ENCODE peak calls at places on chromosomes 2 and 18, in ten cellular contexts. T is ovary, G is uterus, W is A549, A is gastrocnemius medialis, R is HepG2, Z is spleen, O is stomach, U is body of pancreas, V is adrenal gland. Y is an unnamed sample.

GRCh38 chr18:72867721-72868665 is at the start of gene NETO1:
- DNase-seq in W (no peak), Z (peak), A (no peak), T (no peak), U (no peak), R (no peak), O (no peak), V (no peak), G (no peak), Y (no peak)

GRCh38 chr2:217795706-217796465 is 206.9 kb downstream of the TNS1 start:
- DNase-seq in U (no peak), A (no peak), W (no peak), O (peak), R (no peak), V (no peak), Z (no peak), T (no peak), G (peak), Y (peak)

GRCh38 chr2:239393401-239393940 is 7.3 kb downstream of the HDAC4 start:
- DNase-seq in Z (peak), V (peak), G (no peak), U (peak), R (no peak), A (no peak), W (no peak), O (peak), T (no peak), Y (peak)

GRCh38 chr18:32730620-32731021 is 42.2 kb downstream of the KLHL14 start:
- DNase-seq in Z (no peak), T (no peak), G (no peak), O (no peak), U (no peak), V (no peak), A (no peak), R (no peak), W (no peak), Y (no peak)

GRCh38 chr18:50097702-50098101 is 97.2 kb downstream of the MYO5B start:
- DNase-seq in U (peak), Z (no peak), A (peak), V (no peak), R (peak), O (peak), T (no peak), G (no peak), W (no peak), Y (no peak)

GRCh38 chr2:235458839-235459273 is 35.0 kb upstream of the AGAP1 start:
- DNase-seq in V (peak), G (no peak), T (no peak), O (peak), A (no peak), U (peak), Z (no peak), R (peak), W (no peak), Y (no peak)

GRCh38 chr2:101957036-101957435 is 34.7 kb upstream of the IL1R2 start:
- DNase-seq in Z (no peak), U (no peak), A (no peak), T (no peak), W (no peak), G (no peak), O (no peak), R (no peak), V (no peak), Y (no peak)

GRCh38 chr18:41731887-41732286 is 223.1 kb upstream of the PIK3C3 start:
- DNase-seq in G (no peak), T (no peak), R (no peak), W (no peak), V (no peak), A (no peak), Z (no peak), U (no peak), O (no peak), Y (no peak)

GRCh38 chr2:223586261-223586660 is 15.9 kb downstream of the SCG2 start:
- DNase-seq in W (no peak), R (no peak), T (no peak), U (no peak), A (no peak), V (no peak), Z (no peak), O (no peak), G (no peak), Y (no peak)

GRCh38 chr2:215952860-215953637 is 60.3 kb downstream of the MREG start:
- DNase-seq in A (no peak), G (no peak), W (no peak), U (no peak), O (no peak), T (no peak), Z (no peak), V (no peak), R (peak), Y (no peak)

GRCh38 chr18:58745914-58746313 is 74.6 kb downstream of the MALT1 start:
- DNase-seq in W (no peak), Z (no peak), V (no peak), T (no peak), R (no peak), O (no peak), U (no peak), G (no peak), A (no peak), Y (no peak)

GRCh38 chr2:167784071-167784400 is 463.4 kb downstream of the STK39 start:
- DNase-seq in T (no peak), W (no peak), G (no peak), U (no peak), Z (no peak), V (no peak), O (no peak), A (no peak), R (no peak), Y (no peak)

GRCh38 chr2:205390866-205391265 is 291.4 kb upstream of the NRP2 start:
- DNase-seq in V (no peak), G (no peak), W (no peak), R (no peak), Z (no peak), A (no peak), U (no peak), T (no peak), O (no peak), Y (no peak)

GRCh38 chr18:58139627-58140026 is 95.6 kb downstream of the NEDD4L start:
- DNase-seq in G (no peak), W (no peak), R (no peak), O (no peak), Z (no peak), A (no peak), U (no peak), T (no peak), V (no peak), Y (no peak)

GRCh38 chr2:134640494-134640893 is 78.3 kb downstream of the TMEM163 start:
- DNase-seq in Z (no peak), R (no peak), O (no peak), V (no peak), G (no peak), W (no peak), U (no peak), A (no peak), T (no peak), Y (no peak)

GRCh38 chr2:71101656-71102055 is 28.4 kb downstream of the MCEE start:
- DNase-seq in T (no peak), A (no peak), U (no peak), O (no peak), R (peak), G (no peak), W (no peak), Z (no peak), V (no peak), Y (no peak)

GRCh38 chr2:27442282-27442980 is at the start of gene KRTCAP3:
- DNase-seq in R (no peak), O (peak), T (peak), V (peak), G (no peak), Z (peak), W (no peak), U (peak), A (no peak), Y (no peak)

GRCh38 chr2:105329561-105330495 is at the start of gene TGFBRAP1:
- DNase-seq in O (peak), V (peak), U (peak), T (peak), A (no peak), W (peak), G (peak), Z (peak), R (peak), Y (no peak)

GRCh38 chr18:54386043-54386442 is 28.3 kb downstream of the C18orf54 start:
- DNase-seq in W (no peak), Z (no peak), A (no peak), V (no peak), O (no peak), R (no peak), G (no peak), T (no peak), U (no peak), Y (no peak)

GRCh38 chr2:223051580-223052375 is at the start of gene KCNE4:
- DNase-seq in T (peak), R (no peak), Z (no peak), W (no peak), U (peak), A (no peak), G (peak), O (peak), V (peak), Y (no peak)

GRCh38 chr2:47056875-47057731 is 98.0 kb downstream of the STPG4 start:
- DNase-seq in G (peak), A (no peak), U (peak), T (peak), Z (no peak), O (no peak), V (peak), R (no peak), W (no peak), Y (no peak)

GRCh38 chr2:150169230-150169629 is 318.2 kb downstream of the RND3 start:
- DNase-seq in A (peak), O (peak), W (no peak), U (peak), V (no peak), G (no peak), Z (no peak), R (no peak), T (no peak), Y (no peak)

GRCh38 chr2:225889452-225889851 is 489.9 kb downstream of the NYAP2 start:
- DNase-seq in W (peak), U (peak), R (peak), O (no peak), T (no peak), A (peak), G (peak), V (no peak), Z (no peak), Y (no peak)

GRCh38 chr2:54964271-54964670 is 86.0 kb downstream of the RTN4 start:
- DNase-seq in R (no peak), A (no peak), T (no peak), O (no peak), W (no peak), Z (no peak), V (no peak), U (no peak), G (no peak), Y (no peak)

GRCh38 chr2:56133931-56134629 is 49.7 kb upstream of the CCDC85A start:
- DNase-seq in U (no peak), G (no peak), R (no peak), A (no peak), T (no peak), Z (no peak), V (no peak), W (no peak), O (no peak), Y (no peak)

GRCh38 chr2:43389581-43390466 is 163.4 kb upstream of the ZFP36L2 start:
- DNase-seq in U (no peak), Z (no peak), A (no peak), V (no peak), T (no peak), G (no peak), R (peak), W (no peak), O (no peak), Y (no peak)

GRCh38 chr2:240996161-240996833 is 2.1 kb upstream of the SNED1 start:
- DNase-seq in O (peak), R (no peak), W (no peak), V (no peak), Z (peak), U (no peak), A (no peak), G (peak), T (peak), Y (peak)

GRCh38 chr2:27091746-27092695 is 5.4 kb downstream of the KHK start:
- DNase-seq in U (no peak), G (no peak), V (no peak), R (no peak), W (no peak), T (peak), Z (no peak), O (no peak), A (no peak), Y (no peak)

GRCh38 chr2:160371251-160372009 is 122.2 kb downstream of the RBMS1 start:
- DNase-seq in U (no peak), W (no peak), T (no peak), A (no peak), G (no peak), Z (no peak), R (no peak), V (no peak), O (no peak), Y (no peak)

GRCh38 chr2:229661478-229661877 is 52.9 kb downstream of the DNER start:
- DNase-seq in Z (no peak), R (no peak), A (no peak), W (no peak), V (no peak), U (no peak), T (no peak), O (no peak), G (no peak), Y (no peak)

GRCh38 chr2:231371430-231372054 is 24.0 kb upstream of the B3GNT7 start:
- DNase-seq in O (no peak), V (no peak), T (no peak), U (no peak), W (no peak), R (no peak), A (no peak), Z (peak), G (no peak), Y (no peak)

GRCh38 chr2:45494275-45494977 is 116.6 kb downstream of the SRBD1 start:
- DNase-seq in Z (no peak), R (peak), V (no peak), W (peak), T (no peak), A (no peak), G (no peak), O (no peak), U (no peak), Y (no peak)

GRCh38 chr2:120875431-120875830 is 139.8 kb downstream of the GLI2 start:
- DNase-seq in W (no peak), V (no peak), T (no peak), R (no peak), U (no peak), A (no peak), Z (no peak), O (no peak), G (no peak), Y (no peak)

GRCh38 chr2:196230051-196230450 is 58.7 kb upstream of the STK17B start:
- DNase-seq in R (no peak), Z (no peak), V (no peak), A (no peak), W (no peak), O (peak), G (no peak), T (no peak), U (peak), Y (no peak)

GRCh38 chr2:72815655-72816268 is 10.1 kb downstream of the EXOC6B start:
- DNase-seq in Z (no peak), O (no peak), U (no peak), A (no peak), T (no peak), G (no peak), V (peak), R (peak), W (no peak), Y (no peak)

GRCh38 chr2:102801098-102801718 is 39.4 kb downstream of the TMEM182 start:
- DNase-seq in A (no peak), V (no peak), R (no peak), T (no peak), U (peak), O (no peak), W (no peak), G (no peak), Z (no peak), Y (no peak)

GRCh38 chr2:100786297-100786658 is 33.7 kb upstream of the NPAS2 start:
- DNase-seq in Z (no peak), W (peak), A (peak), R (no peak), T (no peak), G (no peak), V (peak), U (no peak), O (peak), Y (no peak)

DNA sequence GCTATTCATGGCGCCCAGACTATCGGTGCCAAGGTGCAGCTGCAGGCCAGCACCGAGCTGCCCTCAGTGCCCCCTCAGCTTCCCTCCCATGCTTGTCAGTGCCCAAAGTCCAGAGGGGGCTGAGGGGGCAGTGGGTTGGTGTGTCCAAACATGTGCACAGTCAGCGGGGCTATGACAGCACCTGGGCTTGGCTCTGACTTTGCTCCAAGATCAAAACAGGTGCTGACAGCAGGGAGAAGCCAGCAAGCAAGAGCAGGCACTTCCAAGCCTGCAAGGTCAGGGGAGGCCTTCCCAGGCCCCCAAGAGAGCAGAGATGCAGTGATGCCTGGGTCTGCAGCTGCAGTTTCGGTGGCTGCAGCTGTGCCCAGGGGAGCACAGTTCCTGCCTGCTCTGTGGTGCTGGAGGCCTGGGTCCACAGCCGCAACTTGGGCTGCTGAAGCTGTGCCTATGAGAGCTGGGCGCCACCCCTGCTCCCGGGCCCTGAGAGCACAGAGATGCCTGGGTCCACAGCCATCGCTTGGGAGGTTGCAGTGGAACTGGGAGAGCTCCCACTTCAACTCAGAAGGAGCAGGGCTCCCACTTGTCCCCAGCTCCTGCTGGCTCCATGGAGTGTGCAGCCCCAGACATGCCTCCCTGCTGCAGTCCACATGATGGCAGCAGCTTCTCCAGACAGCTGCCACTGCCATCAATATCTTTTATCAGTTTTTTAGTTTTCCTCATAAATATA is 775.3 kb upstream of the POU3F3 start:
- DNase-seq in Z (no peak), O (no peak), A (no peak), T (no peak), G (no peak), V (no peak), R (no peak), W (no peak), U (no peak), Y (no peak)
- TF ChIP-seq CTCF in Z (no peak), O (no peak), A (no peak), T (no peak), G (no peak), V (no peak), R (peak), W (peak), U (no peak), Y (no peak)

DNA sequence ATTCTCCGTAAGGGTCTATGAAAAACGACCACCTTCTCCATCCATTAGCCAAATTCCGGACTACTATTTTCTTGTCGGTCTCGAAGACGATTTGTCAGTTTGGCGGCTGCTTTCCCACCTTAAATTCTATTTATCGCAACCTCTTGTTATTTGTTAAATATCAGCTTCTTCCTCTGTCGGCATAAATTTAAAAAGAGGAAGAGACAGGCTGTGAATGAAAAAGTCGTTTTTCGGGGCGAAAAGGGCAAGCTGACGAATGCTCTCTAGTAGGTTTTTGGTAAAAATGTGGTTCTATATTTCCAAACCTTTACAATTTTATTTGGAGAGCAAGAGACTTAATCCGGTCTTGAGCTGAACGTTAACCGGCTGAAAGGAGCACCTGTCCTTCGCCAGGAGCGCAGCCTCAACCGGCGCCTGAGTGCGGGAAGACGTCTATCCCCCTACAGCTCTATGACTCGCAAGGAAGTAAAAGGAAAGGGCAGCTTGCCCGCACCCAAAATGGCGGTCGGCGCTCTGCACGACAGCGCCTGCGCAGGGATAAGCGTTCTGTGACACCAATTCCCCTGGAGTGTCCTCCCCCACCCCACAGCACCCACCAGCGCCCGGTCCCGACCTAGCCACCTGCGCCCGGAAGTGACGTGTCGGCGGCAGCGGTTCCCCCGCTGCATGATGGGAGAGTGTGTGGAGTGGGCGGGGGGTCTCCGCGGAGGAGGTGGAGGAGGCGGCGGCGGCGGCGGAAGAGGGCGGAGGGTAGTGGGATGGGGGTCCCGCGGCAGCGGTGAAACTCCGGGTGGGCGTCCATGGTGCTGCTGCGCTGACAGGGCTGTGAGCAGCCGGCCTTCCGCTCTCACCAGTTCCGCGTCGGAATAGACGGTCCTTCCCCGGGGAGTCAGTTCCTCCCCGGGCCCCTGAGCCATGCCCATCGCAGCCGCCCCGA is at the start of gene AFTPH:
- DNase-seq in V (peak), O (peak), R (peak), W (peak), Z (peak), U (peak), T (peak), A (peak), G (peak), Y (peak)
- TF ChIP-seq POLR2A in V (peak), O (no peak), R (peak), W (peak), Z (peak), U (peak), T (peak), A (peak), G (peak), Y (peak)

GRCh38 chr2:130378206-130378897 is 22.5 kb downstream of the PTPN18 start:
- DNase-seq in R (no peak), V (no peak), A (no peak), U (no peak), T (no peak), G (no peak), O (no peak), Z (no peak), W (no peak), Y (no peak)

GRCh38 chr2:130375291-130376266 is 19.7 kb downstream of the PTPN18 start:
- DNase-seq in U (no peak), R (no peak), G (no peak), T (no peak), V (no peak), A (no peak), O (no peak), W (no peak), Z (no peak), Y (no peak)

GRCh38 chr2:130374587-130375290 is 18.9 kb downstream of the PTPN18 start:
- DNase-seq in U (no peak), A (no peak), R (no peak), W (no peak), Z (no peak), T (no peak), G (no peak), O (no peak), V (no peak), Y (no peak)

GRCh38 chr2:130377491-130377890 is 21.6 kb downstream of the PTPN18 start:
- DNase-seq in U (no peak), G (no peak), A (no peak), R (no peak), V (no peak), W (no peak), T (no peak), Z (no peak), O (no peak), Y (no peak)

GRCh38 chr2:130376433-130377293 is 20.8 kb downstream of the PTPN18 start:
- DNase-seq in O (no peak), A (no peak), G (no peak), R (peak), T (no peak), W (no peak), Z (no peak), U (no peak), V (no peak), Y (no peak)
- TF ChIP-seq CTCF in O (no peak), A (no peak), G (no peak), R (peak), T (no peak), W (no peak), Z (no peak), U (no peak), V (no peak), Y (no peak)

GRCh38 chr2:132670961-132671781 is 1.2 kb upstream of the LYPD1 start:
- DNase-seq in T (no peak), R (no peak), A (no peak), W (peak), G (no peak), V (no peak), U (no peak), O (no peak), Z (no peak), Y (no peak)
- TF ChIP-seq POLR2A in T (no peak), R (no peak), A (no peak), W (no peak), G (no peak), V (no peak), U (no peak), O (no peak), Z (no peak), Y (no peak)

GRCh38 chr2:68487773-68488355 is 20.5 kb downstream of the APLF start:
- DNase-seq in A (no peak), Z (no peak), W (peak), G (no peak), O (no peak), V (no peak), R (peak), U (no peak), T (no peak), Y (no peak)
- TF ChIP-seq CTCF in A (peak), Z (peak), W (peak), G (peak), O (peak), V (peak), R (peak), U (peak), T (no peak), Y (peak)

Y was measured in suprapubic skin.